ENCODE peak calls at places on chromosomes 3 and 15, in eight cellular contexts. B, C, F, H, R, I, D and M are unnamed samples.
A peak's percentile ranks its signal among the peaks of the same experiment; 100 is the strongest.

GRCh38 chr15:52090193-52090592 is 22.4 kb downstream of the BCL2L10 start:
- DNase-seq in H (no peak), C (no peak), B (no peak), R (no peak), I (no peak), F (no peak), D (no peak), M (no peak)

GRCh38 chr15:101305820-101306255 is 10.8 kb upstream of the SNRPA1 start:
- DNase-seq in I (no peak), F (peak; percentile 1), H (no peak), D (no peak), R (no peak), C (no peak), B (no peak), M (no peak)

GRCh38 chr3:25084016-25084415 is 344.0 kb upstream of the RARB start:
- DNase-seq in C (no peak), I (no peak), F (no peak), R (no peak), D (no peak), B (no peak), H (no peak), M (no peak)

GRCh38 chr3:49673715-49674490 is at the start of gene APEH:
- DNase-seq in I (peak; percentile 97), C (peak; percentile 96), R (peak; percentile 97), F (peak; percentile 99), D (peak; percentile 98), B (peak; percentile 99), H (peak; percentile 95), M (peak; percentile 92)

GRCh38 chr15:90165659-90166489 is 35.3 kb upstream of the SEMA4B start:
- DNase-seq in F (peak; percentile 84), B (no peak), D (peak; percentile 97), R (peak; percentile 96), H (no peak), I (peak; percentile 25), C (no peak), M (no peak)

GRCh38 chr15:85276508-85276907 is 103.9 kb upstream of the AKAP13 start:
- DNase-seq in R (no peak), B (no peak), C (no peak), D (no peak), H (no peak), F (no peak), I (no peak), M (no peak)

GRCh38 chr15:81108427-81108826 is 25.6 kb upstream of the CFAP161 start:
- DNase-seq in H (no peak), R (no peak), B (no peak), C (no peak), I (no peak), D (no peak), F (no peak), M (peak; percentile 4)

GRCh38 chr15:27238209-27238608 is 267.2 kb downstream of the GABRG3 start:
- DNase-seq in R (no peak), I (no peak), C (no peak), D (no peak), B (no peak), H (no peak), F (no peak), M (no peak)

GRCh38 chr3:185330238-185330637 is 32.7 kb upstream of the MAP3K13 start:
- DNase-seq in D (no peak), C (no peak), B (no peak), H (no peak), I (no peak), F (no peak), R (peak; percentile 30), M (no peak)